ENCODE peak calls at places on chromosomes 4 and X, in seven cellular contexts. O is BE2C; A is MM.1S; L is kidney tubule cell; E is LoVo; Y is left ventricle myocardium inferior; I is activated CD8-positive, alpha-beta T cell treated with anti-CD3 and anti-CD28 coated beads, Interleukin-2, amount 10 ng/mL, durations not matched to agents 7 days and 5 days. F is an unnamed sample.

GRCh38 chr4:153792893-153793227 is 4.0 kb upstream of the SFRP2 start:
- DNase-seq in O (no peak), A (no peak), L (no peak), E (no peak), Y (no peak), I (no peak), F (no peak)

GRCh38 chr4:3177905-3178304 is 71.1 kb upstream of the MSANTD1 start:
- DNase-seq in O (no peak), A (no peak), L (no peak), E (no peak), Y (no peak), I (no peak), F (no peak)

GRCh38 chr4:139557506-139558110 is 1.6 kb upstream of the SETD7 start:
- DNase-seq in O (no peak), A (no peak), L (no peak), E (no peak), Y (no peak), I (peak; percentile 28), F (peak; percentile 14)

GRCh38 chrX:131812847-131813825 is 210.0 kb upstream of the STK26 start:
- DNase-seq in O (no peak), A (peak; percentile 97), L (peak; percentile 81), E (peak; percentile 51), Y (no peak), I (peak; percentile 79), F (peak; percentile 13)

GRCh38 chr4:68803013-68803412 is 12.8 kb upstream of the UGT2B10 start:
- DNase-seq in O (no peak), A (no peak), L (no peak), E (no peak), Y (no peak), I (no peak), F (no peak)

GRCh38 chr4:158809611-158810486 is 41.0 kb downstream of the FNIP2 start:
- DNase-seq in O (no peak), A (peak; percentile 67), L (peak; percentile 90), E (peak; percentile 91), Y (no peak), I (peak; percentile 43), F (peak; percentile 53)

GRCh38 chr4:128553665-128554515 is 255.6 kb upstream of the JADE1 start:
- DNase-seq in O (no peak), A (peak; percentile 54), L (peak; percentile 28), E (no peak), Y (no peak), I (no peak), F (peak; percentile 64)

GRCh38 chr4:95409750-95410149 is 139.0 kb downstream of the UNC5C start:
- DNase-seq in O (no peak), A (no peak), L (no peak), E (no peak), Y (no peak), I (no peak), F (no peak)

GRCh38 chr4:147509386-147509785 is 28.5 kb downstream of the EDNRA start:
- DNase-seq in O (no peak), A (no peak), L (no peak), E (no peak), Y (no peak), I (no peak), F (no peak)

GRCh38 chr4:5891563-5892320 is 1.1 kb downstream of the CRMP1 start:
- DNase-seq in O (peak; percentile 25), A (no peak), L (no peak), E (no peak), Y (no peak), I (no peak), F (no peak)

GRCh38 chr4:5654791-5655190 is 53.6 kb downstream of the EVC2 start:
- DNase-seq in O (no peak), A (no peak), L (no peak), E (no peak), Y (no peak), I (no peak), F (no peak)

GRCh38 chrX:66915893-66916292 is 277.0 kb upstream of the EDA2R start:
- DNase-seq in O (no peak), A (no peak), L (peak; percentile 51), E (no peak), Y (no peak), I (no peak), F (no peak)

GRCh38 chrX:15343075-15343476 is 7.8 kb upstream of the PIGA start:
- DNase-seq in O (no peak), A (no peak), L (peak; percentile 1), E (no peak), Y (no peak), I (no peak), F (peak; percentile 12)

GRCh38 chr4:3192827-3193226 is 56.1 kb upstream of the MSANTD1 start:
- DNase-seq in O (no peak), A (no peak), L (no peak), E (no peak), Y (no peak), I (no peak), F (no peak)

GRCh38 chr4:110854021-110854678 is 231.3 kb upstream of the PITX2 start:
- DNase-seq in O (peak; percentile 11), A (no peak), L (peak; percentile 81), E (peak; percentile 76), Y (no peak), I (no peak), F (peak; percentile 26)

GRCh38 chr4:1495416-1496115 is 89.3 kb upstream of the NKX1-1 start:
- DNase-seq in O (no peak), A (no peak), L (no peak), E (no peak), Y (no peak), I (no peak), F (no peak)

GRCh38 chrX:107659768-107660167 is 31.5 kb downstream of the PRPS1 start:
- DNase-seq in O (no peak), A (peak; percentile 48), L (peak; percentile 56), E (peak; percentile 12), Y (no peak), I (peak; percentile 29), F (peak; percentile 55)

GRCh38 chr4:159577241-159577640 is 474.4 kb downstream of the RAPGEF2 start:
- DNase-seq in O (no peak), A (no peak), L (no peak), E (no peak), Y (no peak), I (no peak), F (no peak)

GRCh38 chr4:157225096-157225495 is 4.6 kb downstream of the GRIA2 start:
- DNase-seq in O (no peak), A (no peak), L (no peak), E (no peak), Y (no peak), I (no peak), F (no peak)

GRCh38 chrX:134459683-134460004 is 321 bp upstream of the HPRT1 start:
- DNase-seq in O (no peak), A (no peak), L (no peak), E (no peak), Y (no peak), I (no peak), F (no peak)

GRCh38 chr4:88672987-88673386 is 24.6 kb downstream of the NAP1L5 start:
- DNase-seq in O (peak; percentile 35), A (peak; percentile 21), L (peak; percentile 34), E (peak; percentile 10), Y (no peak), I (peak; percentile 45), F (no peak)

GRCh38 chr4:154559141-154559841 is 3.5 kb upstream of the FGB start:
- DNase-seq in O (peak; percentile 18), A (peak; percentile 37), L (peak; percentile 67), E (peak; percentile 23), Y (no peak), I (no peak), F (peak; percentile 57)

GRCh38 chr4:31458813-31459212 is 738.6 kb downstream of the PCDH7 start:
- DNase-seq in O (no peak), A (no peak), L (peak; percentile 41), E (no peak), Y (no peak), I (no peak), F (no peak)

GRCh38 chr4:101850698-101851097 is 60.2 kb downstream of the BANK1 start:
- DNase-seq in O (no peak), A (no peak), L (no peak), E (no peak), Y (no peak), I (no peak), F (no peak)

GRCh38 chrX:70332600-70332999 is 42.7 kb downstream of the KIF4A start:
- DNase-seq in O (no peak), A (no peak), L (no peak), E (no peak), Y (no peak), I (no peak), F (no peak)

GRCh38 chr4:95165926-95166524 is 382.7 kb downstream of the UNC5C start:
- DNase-seq in O (peak; percentile 51), A (peak; percentile 50), L (peak; percentile 75), E (peak; percentile 74), Y (no peak), I (peak; percentile 67), F (peak; percentile 56)

GRCh38 chrX:123964155-123964554 is 2.6 kb downstream of the STAG2 start:
- DNase-seq in O (no peak), A (no peak), L (peak; percentile 20), E (no peak), Y (no peak), I (no peak), F (no peak)

GRCh38 chrX:10022580-10023245 is 55.6 kb downstream of the CLDN34 start:
- DNase-seq in O (no peak), A (no peak), L (peak; percentile 59), E (peak; percentile 46), Y (peak; percentile 46), I (no peak), F (no peak)

GRCh38 chr4:70114091-70114490 is 39.9 kb upstream of the PRR27 start:
- DNase-seq in O (no peak), A (no peak), L (no peak), E (no peak), Y (no peak), I (no peak), F (no peak)

GRCh38 chrX:71225661-71226060 is 2.6 kb downstream of the GJB1 start:
- DNase-seq in O (no peak), A (no peak), L (no peak), E (no peak), Y (no peak), I (no peak), F (no peak)

GRCh38 chrX:150507251-150507856 is 61.1 kb upstream of the MTM1 start:
- DNase-seq in O (no peak), A (no peak), L (no peak), E (no peak), Y (peak; percentile 25), I (no peak), F (peak; percentile 33)

GRCh38 chrX:123263246-123263757 is 79.2 kb downstream of the GRIA3 start:
- DNase-seq in O (no peak), A (no peak), L (no peak), E (no peak), Y (no peak), I (no peak), F (no peak)

GRCh38 chr4:51943221-51943620 is 76.9 kb downstream of the LRRC66 start:
- DNase-seq in O (no peak), A (no peak), L (peak; percentile 54), E (peak; percentile 52), Y (no peak), I (no peak), F (no peak)

F was measured in small intestine.